ENCODE peak calls at places on chromosomes 3 and 15, in eight cellular contexts. A is stomach, W is A549, E is ovary, V is heart left ventricle, Y is endothelial cell of umbilical vein, H is uterus, O is prostate gland. G is an unnamed sample. For H3K4me1, the result is how much of the 10 kb centered on the place peaks cover.

GRCh38 chr3:123757281-123757940 is 126.7 kb downstream of the MYLK start:
- DNase-seq in V (peak), A (no peak), O (no peak), H (no peak), E (no peak), W (no peak), Y (no peak), G (no peak)

GRCh38 chr3:108462899-108463298 is 47.5 kb downstream of the MYH15 start:
- DNase-seq in A (no peak), V (no peak), H (no peak), E (no peak), O (no peak), Y (no peak), W (no peak), G (no peak)

GRCh38 chr3:194009019-194009418 is 126.9 kb upstream of the HES1 start:
- DNase-seq in V (no peak), E (no peak), H (no peak), O (no peak), A (no peak), Y (no peak), W (no peak), G (no peak)

GRCh38 chr3:196569003-196569516 is 600 bp downstream of the FBXO45 start:
- DNase-seq in A (peak), E (no peak), Y (peak), O (peak), H (peak), W (peak), V (peak), G (peak)

GRCh38 chr3:124986153-124987143 is 51.9 kb upstream of the MUC13 start:
- DNase-seq in A (no peak), V (no peak), O (peak), W (peak), E (no peak), Y (peak), H (no peak), G (no peak)

GRCh38 chr3:140394488-140395133 is 283.3 kb upstream of the TRIM42 start:
- DNase-seq in V (no peak), W (no peak), O (no peak), Y (no peak), A (no peak), E (no peak), H (no peak), G (no peak)

GRCh38 chr3:25588441-25589103 is 76.1 kb downstream of the TOP2B start:
- DNase-seq in V (no peak), W (no peak), O (no peak), A (no peak), H (no peak), Y (no peak), E (no peak), G (no peak)

GRCh38 chr3:144259267-144259666 is 287.6 kb downstream of the DIPK2A start:
- DNase-seq in A (no peak), V (no peak), H (no peak), Y (no peak), W (no peak), E (no peak), O (no peak), G (no peak)

GRCh38 chr15:53978248-53978906 is at the start of gene UNC13C:
- DNase-seq in V (no peak), W (peak), O (peak), Y (no peak), H (no peak), A (peak), E (peak), G (peak)

GRCh38 chr3:170792511-170792910 is 77.5 kb downstream of the RPL22L1 start:
- DNase-seq in O (no peak), H (no peak), A (no peak), W (no peak), Y (peak), V (no peak), E (no peak), G (no peak)

GRCh38 chr3:150238043-150238802 is 169.9 kb upstream of the TSC22D2 start:
- DNase-seq in H (no peak), W (no peak), V (no peak), E (no peak), Y (no peak), O (peak), A (no peak), G (no peak)

GRCh38 chr3:12990781-12991480 is 82.3 kb downstream of the IQSEC1 start:
- DNase-seq in V (no peak), Y (no peak), O (no peak), W (no peak), A (no peak), E (peak), H (no peak), G (no peak)

GRCh38 chr3:178137831-178138230 is 398.4 kb upstream of the KCNMB2 start:
- DNase-seq in Y (no peak), V (no peak), E (no peak), H (no peak), W (no peak), O (no peak), A (no peak), G (no peak)

GRCh38 chr15:59918994-59919951 is 84.8 kb upstream of the FOXB1 start:
- DNase-seq in E (no peak), Y (peak), A (no peak), W (peak), O (no peak), H (no peak), V (no peak), G (no peak)

GRCh38 chr15:40756938-40757337 is 1.9 kb upstream of the RMDN3 start:
- DNase-seq in W (no peak), Y (no peak), E (no peak), O (no peak), H (no peak), V (no peak), A (no peak), G (peak)
- H3K27ac ChIP-seq in W (no peak), Y (no peak), E (no peak), O (no peak), H (no peak), V (no peak), A (no peak), G (no peak)

DNA sequence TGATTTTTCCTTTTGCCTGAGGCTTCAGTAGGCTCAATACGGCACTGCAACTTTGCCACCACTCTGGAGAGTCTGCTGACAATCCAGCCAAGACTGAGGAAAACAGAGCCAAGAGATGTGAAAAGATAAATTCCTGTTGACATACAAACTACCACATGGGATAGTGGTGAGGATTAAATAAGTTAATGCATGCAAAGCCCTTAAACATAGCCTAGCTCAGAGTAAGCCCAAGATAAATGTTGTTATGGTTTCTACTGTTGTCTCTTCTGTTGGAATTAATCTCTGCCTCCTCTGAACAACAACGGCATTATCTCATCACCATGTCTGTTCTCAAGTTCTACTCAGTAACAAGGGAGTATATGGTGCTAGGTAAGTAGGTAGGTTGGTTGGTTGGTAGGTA is 245.9 kb upstream of the LMCD1 start:
- DNase-seq in E (no peak), Y (no peak), W (no peak), A (no peak), V (no peak), H (no peak), O (no peak), G (no peak)
- TF ChIP-seq POLR2A in E (no peak), Y (no peak), W (no peak), A (no peak), V (no peak), H (no peak), O (no peak), G (no peak)

GRCh38 chr3:182969853-182970252 is 10.5 kb downstream of the DCUN1D1 start:
- DNase-seq in W (no peak), E (no peak), O (no peak), A (no peak), Y (no peak), H (no peak), V (no peak), G (no peak)

GRCh38 chr3:182971637-182972036 is 8.7 kb downstream of the DCUN1D1 start:
- DNase-seq in Y (peak), V (no peak), W (no peak), A (no peak), H (no peak), O (no peak), E (no peak), G (no peak)

GRCh38 chr3:182973047-182973446 is 7.3 kb downstream of the DCUN1D1 start:
- DNase-seq in V (no peak), E (no peak), W (no peak), A (no peak), O (no peak), Y (no peak), H (no peak), G (no peak)

GRCh38 chr3:182970811-182971418 is 9.4 kb downstream of the DCUN1D1 start:
- DNase-seq in V (no peak), O (no peak), H (no peak), Y (no peak), E (no peak), A (no peak), W (no peak), G (peak)

DNA sequence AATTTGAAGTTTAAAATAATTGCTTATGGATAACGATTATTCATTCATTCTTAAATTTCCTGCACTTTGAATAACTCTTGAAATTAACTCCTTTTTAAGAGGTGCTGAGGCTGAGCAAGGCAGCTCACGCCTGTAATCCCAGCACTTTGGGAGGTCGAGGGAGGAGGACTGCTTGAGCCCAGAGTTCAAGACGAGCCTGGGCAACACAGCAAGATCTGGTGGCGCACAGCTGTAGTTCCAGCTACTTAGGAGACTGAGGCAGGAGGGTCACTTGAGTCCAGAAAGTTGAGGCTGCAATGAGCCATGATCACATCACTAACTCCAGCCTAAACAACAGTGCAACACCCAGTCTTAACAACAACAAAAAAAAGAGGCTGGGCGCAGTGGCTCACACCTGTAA is 8.0 kb downstream of the DCUN1D1 start:
- DNase-seq in E (no peak), A (no peak), H (no peak), O (no peak), Y (no peak), W (no peak), V (no peak), G (no peak)
- H3K4me1 ChIP-seq in E (under half), A (under half), H (under half), O (under half), Y (under half), W (under half), V (under half), G (under half)

GRCh38 chr3:40452057-40452456 is 5.1 kb upstream of the RPL14 start:
- DNase-seq in V (no peak), A (no peak), E (no peak), H (no peak), W (no peak), Y (no peak), O (no peak), G (no peak)
- H3K27ac ChIP-seq in V (no peak), A (no peak), E (peak), H (peak), W (peak), Y (no peak), O (no peak), G (no peak)

GRCh38 chr15:52680041-52680391 is 828 bp upstream of the ATOSA start:
- DNase-seq in H (no peak), A (no peak), O (no peak), Y (peak), W (no peak), V (no peak), E (no peak), G (no peak)

GRCh38 chr15:52678036-52678467 is 1.1 kb downstream of the ATOSA start:
- DNase-seq in H (peak), Y (peak), O (peak), W (peak), E (peak), V (peak), A (peak), G (peak)

GRCh38 chr15:52680756-52681155 is 1.6 kb upstream of the ATOSA start:
- DNase-seq in O (no peak), H (no peak), Y (no peak), W (no peak), V (no peak), A (no peak), E (no peak), G (no peak)

GRCh38 chr15:52678468-52679231 is 538 bp downstream of the ATOSA start:
- DNase-seq in E (peak), A (peak), V (peak), W (peak), Y (peak), H (peak), O (peak), G (peak)

DNA sequence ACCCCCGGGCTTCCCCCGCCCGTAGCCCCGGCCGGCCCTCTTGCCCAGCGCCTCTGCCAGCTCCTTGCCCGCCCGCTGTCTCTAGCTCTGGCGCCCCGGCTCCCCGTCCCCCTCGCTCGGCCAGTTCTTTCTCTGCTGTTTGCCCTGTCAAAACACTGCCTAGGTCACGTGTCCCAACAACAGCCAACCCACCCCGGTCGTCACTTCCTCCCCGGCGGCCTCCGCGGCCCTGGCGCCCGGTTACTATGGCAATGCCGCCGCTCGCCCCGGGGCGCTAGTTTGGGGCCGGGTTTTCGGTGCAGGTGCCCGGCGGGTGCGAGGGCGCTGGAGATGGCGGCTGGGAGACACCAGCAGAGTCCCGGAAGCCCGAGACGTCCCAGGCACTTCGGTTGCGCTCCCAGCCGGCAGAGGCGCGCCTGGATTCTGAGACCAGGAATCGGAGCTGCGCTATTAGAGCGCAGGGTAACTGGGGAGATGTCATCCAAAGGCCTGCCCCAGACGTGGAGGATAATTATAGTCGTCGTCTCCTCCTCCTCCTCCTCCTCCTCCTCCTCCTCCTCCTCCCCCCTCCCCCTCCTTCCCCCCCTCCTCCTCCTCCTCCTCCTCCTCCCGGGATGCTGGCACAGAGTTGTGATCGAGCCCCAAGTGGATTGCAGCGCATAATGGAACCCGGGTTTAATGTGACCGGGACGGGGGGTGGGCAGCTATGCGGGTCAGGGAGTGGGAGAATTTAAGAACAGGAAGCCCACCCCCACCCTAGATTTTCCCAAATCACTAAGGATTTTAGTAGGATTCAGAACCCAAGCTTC is at the start of gene ATOSA:
- DNase-seq in A (peak), W (peak), O (peak), Y (peak), H (peak), E (peak), V (peak), G (peak)
- TF ChIP-seq POLR2A in A (no peak), W (no peak), O (peak), Y (no peak), H (peak), E (peak), V (no peak), G (peak)

G was measured in right lobe of liver.